ENCODE peak calls at places on chromosomes 12 and 14, in ten cellular contexts. T is body of pancreas, N is A549, H is ovary, U is heart left ventricle, M is spleen, Q is transverse colon, L is breast epithelium, C is HepG2, J is HCT116. X is an unnamed sample.

GRCh38 chr12:124964836-124965462 is 24.0 kb downstream of the DHX37 start:
- DNase-seq in T (no peak), N (no peak), H (no peak), U (no peak), M (no peak), Q (no peak), L (no peak), C (no peak), J (no peak), X (no peak)

GRCh38 chr12:120132437-120132836 is 15.9 kb upstream of the RAB35 start:
- DNase-seq in T (no peak), N (no peak), H (no peak), U (no peak), M (no peak), Q (no peak), L (no peak), C (no peak), J (no peak), X (no peak)

GRCh38 chr14:56809262-56810215 is 740 bp downstream of the OTX2 start:
- DNase-seq in T (no peak), N (no peak), H (no peak), U (no peak), M (no peak), Q (no peak), L (no peak), C (no peak), J (no peak), X (no peak)

GRCh38 chr14:64539186-64539552 is 1.4 kb upstream of the HSPA2 start:
- DNase-seq in T (no peak), N (no peak), H (no peak), U (no peak), M (no peak), Q (no peak), L (no peak), C (no peak), J (no peak), X (no peak)

GRCh38 chr12:49342914-49343731 is 3.6 kb upstream of the DNAJC22 start:
- DNase-seq in T (no peak), N (no peak), H (no peak), U (no peak), M (no peak), Q (no peak), L (no peak), C (no peak), J (no peak), X (no peak)

GRCh38 chr12:9699269-9699897 is 29.9 kb downstream of the CLEC2D start:
- DNase-seq in T (no peak), N (no peak), H (no peak), U (no peak), M (no peak), Q (no peak), L (no peak), C (no peak), J (no peak), X (no peak)

GRCh38 chr14:22428681-22429315 is 160.2 kb downstream of the DAD1 start:
- DNase-seq in T (no peak), N (no peak), H (no peak), U (no peak), M (no peak), Q (no peak), L (no peak), C (no peak), J (no peak), X (peak)

GRCh38 chr12:43551971-43552559 is at the start of gene ADAMTS20:
- DNase-seq in T (no peak), N (no peak), H (no peak), U (no peak), M (no peak), Q (no peak), L (no peak), C (no peak), J (no peak), X (peak)

GRCh38 chr12:50647479-50647878 is 116.4 kb upstream of the ATF1 start:
- DNase-seq in T (peak), N (no peak), H (no peak), U (no peak), M (no peak), Q (no peak), L (no peak), C (peak), J (peak), X (no peak)

GRCh38 chr14:88270781-88271180 is 52.3 kb downstream of the KCNK10 start:
- DNase-seq in T (peak), N (no peak), H (no peak), U (no peak), M (no peak), Q (peak), L (no peak), C (peak), J (no peak), X (no peak)

DNA sequence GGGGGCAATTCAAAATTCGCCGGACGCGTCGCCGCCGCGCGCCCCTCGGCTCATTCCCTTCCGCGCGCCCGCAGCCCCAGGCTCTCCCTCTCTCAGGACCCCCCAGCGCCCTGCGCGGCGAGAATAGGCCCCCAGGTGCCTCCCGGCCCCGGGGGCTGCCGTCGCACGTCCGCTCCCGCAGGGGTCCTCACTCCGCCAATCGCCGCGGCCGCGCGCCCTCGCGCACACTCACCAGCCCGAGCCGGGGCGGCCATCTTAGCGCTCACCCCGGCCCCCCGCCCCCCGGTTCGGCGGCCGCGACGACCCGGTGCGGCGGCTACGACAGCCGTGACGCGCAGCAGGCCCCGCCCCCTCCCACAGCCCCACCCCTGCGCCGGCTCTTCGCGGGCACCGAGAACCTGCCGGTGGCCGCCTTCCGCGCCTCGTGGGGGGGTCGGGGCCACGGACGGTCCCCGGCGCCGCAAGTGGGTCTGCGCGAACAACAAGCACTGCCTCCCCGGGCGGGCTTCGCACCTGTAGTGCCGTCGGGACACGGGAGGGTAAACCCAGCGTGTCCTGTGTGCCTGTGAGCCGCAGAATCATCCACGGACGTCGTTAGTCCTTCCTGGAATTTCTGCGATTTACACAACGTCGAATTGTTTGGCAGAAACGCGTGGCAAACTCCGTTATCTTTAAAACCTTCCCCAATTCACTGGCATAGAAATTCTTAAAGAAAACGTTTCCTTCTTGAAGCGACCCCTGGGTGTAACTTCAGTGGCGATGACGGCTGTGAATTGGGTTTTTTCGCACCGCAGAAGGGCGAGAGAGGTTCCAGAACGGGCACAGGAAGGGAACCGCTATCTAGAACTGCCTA is 2.5 kb downstream of the USP44 start:
- DNase-seq in T (peak), N (peak), H (peak), U (peak), M (peak), Q (peak), L (peak), C (no peak), J (no peak), X (peak)
- TF ChIP-seq POLR2A in T (peak), N (peak), H (peak), U (no peak), M (no peak), Q (no peak), L (no peak), C (no peak), J (no peak), X (peak)

GRCh38 chr14:103555559-103556337 is 6.7 kb downstream of the BAG5 start:
- DNase-seq in T (no peak), N (no peak), H (peak), U (peak), M (peak), Q (no peak), L (no peak), C (no peak), J (no peak), X (no peak)
- TF ChIP-seq POLR2A in T (no peak), N (no peak), H (no peak), U (no peak), M (no peak), Q (no peak), L (no peak), C (no peak), J (no peak), X (no peak)

GRCh38 chr14:102050625-102051024 is 36.2 kb downstream of the HSP90AA1 start:
- DNase-seq in T (no peak), N (no peak), H (peak), U (no peak), M (peak), Q (no peak), L (no peak), C (no peak), J (no peak), X (no peak)
- TF ChIP-seq POLR2A in T (no peak), N (no peak), H (no peak), U (no peak), M (no peak), Q (no peak), L (no peak), C (no peak), J (no peak), X (no peak)

GRCh38 chr12:122788387-122788786 is 14.0 kb downstream of the CCDC62 start:
- DNase-seq in T (no peak), N (no peak), H (no peak), U (no peak), M (no peak), Q (no peak), L (no peak), C (no peak), J (no peak), X (no peak)
- TF ChIP-seq POLR2A in T (no peak), N (no peak), H (no peak), U (no peak), M (no peak), Q (no peak), L (no peak), C (no peak), J (no peak), X (no peak)

DNA sequence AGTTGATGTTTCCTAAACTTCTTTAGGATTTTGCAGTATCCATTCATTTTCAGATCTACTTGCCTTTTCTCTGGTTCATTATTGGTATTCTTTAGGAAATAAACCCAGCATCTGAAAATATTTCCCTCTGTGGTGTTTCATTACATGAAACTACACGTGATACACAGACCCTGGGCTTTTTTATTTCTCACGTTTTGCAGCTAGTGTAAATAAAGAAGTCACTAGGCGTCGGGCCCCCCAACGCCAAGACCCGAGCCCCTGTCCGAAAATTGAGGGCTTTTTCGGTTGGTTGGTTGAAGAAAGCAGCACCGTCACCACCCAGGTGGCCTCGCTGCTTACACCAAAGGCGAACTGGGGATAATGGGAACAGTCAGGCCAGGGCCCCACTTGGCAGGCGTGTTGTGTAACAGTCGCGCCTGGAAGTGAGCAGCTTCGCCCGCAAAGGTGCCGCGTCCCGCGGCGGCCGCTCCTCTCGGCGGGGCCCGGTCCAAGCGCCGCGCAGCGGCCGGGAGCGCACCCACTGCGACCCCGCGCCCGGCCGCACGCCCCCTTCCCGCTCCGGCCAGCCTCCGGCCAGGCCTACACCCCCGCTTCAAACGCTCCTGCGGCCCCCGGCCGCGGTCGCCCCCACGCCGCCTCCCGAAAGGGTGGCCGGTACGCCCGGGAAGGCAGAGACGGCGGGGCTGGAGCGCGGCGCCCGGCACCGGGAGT is 1.2 kb downstream of the DUSP16 start:
- DNase-seq in T (peak), N (no peak), H (peak), U (peak), M (peak), Q (peak), L (peak), C (peak), J (no peak), X (peak)
- TF ChIP-seq POLR2A in T (peak), N (peak), H (no peak), U (peak), M (no peak), Q (peak), L (no peak), C (peak), J (no peak), X (no peak)

GRCh38 chr14:102320671-102321455 is 1.3 kb downstream of the ZNF839 start:
- DNase-seq in T (no peak), N (no peak), H (no peak), U (no peak), M (peak), Q (no peak), L (no peak), C (peak), J (no peak), X (no peak)

GRCh38 chr14:102318781-102319276 is 717 bp upstream of the ZNF839 start:
- DNase-seq in T (no peak), N (no peak), H (peak), U (no peak), M (peak), Q (peak), L (peak), C (no peak), J (no peak), X (no peak)

GRCh38 chr14:102317564-102318248 is 1.8 kb upstream of the ZNF839 start:
- DNase-seq in T (no peak), N (no peak), H (no peak), U (peak), M (peak), Q (peak), L (peak), C (peak), J (no peak), X (peak)

GRCh38 chr14:102320033-102320660 is 601 bp downstream of the ZNF839 start:
- DNase-seq in T (peak), N (peak), H (peak), U (peak), M (peak), Q (peak), L (peak), C (no peak), J (no peak), X (peak)

GRCh38 chr14:102319351-102320032 is at the start of gene ZNF839:
- DNase-seq in T (peak), N (peak), H (peak), U (peak), M (peak), Q (peak), L (peak), C (peak), J (peak), X (peak)
- TF ChIP-seq POLR2A in T (no peak), N (peak), H (peak), U (peak), M (no peak), Q (peak), L (peak), C (no peak), J (no peak), X (peak)

GRCh38 chr12:95473947-95474817 is at the start of gene METAP2:
- DNase-seq in T (peak), N (peak), H (peak), U (peak), M (peak), Q (peak), L (peak), C (peak), J (peak), X (peak)
- TF ChIP-seq POLR2A in T (peak), N (peak), H (peak), U (peak), M (peak), Q (peak), L (peak), C (peak), J (peak), X (peak)

GRCh38 chr12:68825569-68826217 is 17.7 kb downstream of the MDM2 start:
- DNase-seq in T (no peak), N (no peak), H (no peak), U (no peak), M (no peak), Q (no peak), L (no peak), C (no peak), J (no peak), X (no peak)

GRCh38 chr12:68824131-68824530 is 16.2 kb downstream of the MDM2 start:
- DNase-seq in T (no peak), N (no peak), H (no peak), U (no peak), M (no peak), Q (no peak), L (no peak), C (no peak), J (no peak), X (no peak)

GRCh38 chr12:68824597-68825250 is 16.7 kb downstream of the MDM2 start:
- DNase-seq in T (no peak), N (no peak), H (no peak), U (no peak), M (no peak), Q (no peak), L (no peak), C (no peak), J (no peak), X (no peak)

GRCh38 chr12:68821357-68822188 is 13.6 kb downstream of the MDM2 start:
- DNase-seq in T (no peak), N (no peak), H (no peak), U (no peak), M (no peak), Q (no peak), L (no peak), C (no peak), J (no peak), X (no peak)

DNA sequence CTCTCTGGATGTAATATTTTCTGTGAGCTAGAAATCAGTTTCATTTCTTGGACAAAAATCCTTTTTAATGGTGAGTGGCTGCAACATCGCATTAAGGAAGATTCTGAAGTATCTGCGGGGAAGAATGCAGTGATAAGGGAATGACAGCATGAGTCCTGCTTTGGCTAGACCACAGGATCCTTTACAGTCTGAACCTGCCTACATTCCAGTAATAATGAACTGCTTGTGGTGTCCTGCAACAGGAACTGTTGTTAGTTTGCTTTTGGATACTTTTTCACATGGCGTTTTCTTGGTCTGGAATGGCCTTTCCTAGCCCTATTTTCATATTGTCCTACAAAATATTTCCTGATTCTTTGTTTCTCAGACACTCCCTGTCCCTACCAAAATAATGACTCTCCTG is 15.7 kb downstream of the MDM2 start:
- DNase-seq in T (no peak), N (no peak), H (no peak), U (no peak), M (no peak), Q (no peak), L (no peak), C (no peak), J (no peak), X (no peak)
- TF ChIP-seq POLR2A in T (no peak), N (no peak), H (no peak), U (no peak), M (no peak), Q (no peak), L (no peak), C (peak), J (no peak), X (no peak)

X was measured in erythroblast.